ENCODE peak calls at places on chromosomes 2 and 18, in seven cellular contexts. D is activated T-cell treated with anti-CD3 and anti-CD28 coated beads for 4 hours; X is OCI-LY7; W is stimulated activated CD8-positive, alpha-beta memory T cell treated with anti-CD3 and anti-CD28 coated beads, Interleukin-2, amount 100 ng/mL, for 48 hours; P is EH; N is T-helper 9 cell; K is heart right ventricle. A is an unnamed sample.

GRCh38 chr2:108417254-108417653 is 31.8 kb upstream of the GCC2 start:
- DNase-seq in D (no peak), X (peak; percentile 17), W (no peak), P (no peak), N (no peak), K (no peak), A (no peak)

GRCh38 chr2:84861539-84861938 is 19.3 kb downstream of the TRABD2A start:
- DNase-seq in D (no peak), X (no peak), W (no peak), P (no peak), N (no peak), K (no peak), A (no peak)

GRCh38 chr2:128269358-128270305 is 49.0 kb downstream of the HS6ST1 start:
- DNase-seq in D (no peak), X (no peak), W (no peak), P (no peak), N (no peak), K (no peak), A (no peak)

GRCh38 chr2:66443977-66444855 is 9.3 kb downstream of the MEIS1 start:
- DNase-seq in D (no peak), X (no peak), W (no peak), P (peak; percentile 56), N (no peak), K (no peak), A (no peak)

GRCh38 chr2:197125000-197125399 is 185.6 kb downstream of the ANKRD44 start:
- DNase-seq in D (no peak), X (no peak), W (no peak), P (peak; percentile 85), N (no peak), K (no peak), A (no peak)

GRCh38 chr2:174839672-174840071 is 75.4 kb upstream of the CHRNA1 start:
- DNase-seq in D (no peak), X (no peak), W (no peak), P (no peak), N (no peak), K (no peak), A (no peak)

GRCh38 chr18:49238433-49239042 is 221.9 kb downstream of the DYM start:
- DNase-seq in D (no peak), X (peak; percentile 44), W (no peak), P (peak; percentile 56), N (no peak), K (peak; percentile 10), A (no peak)

GRCh38 chr2:170771049-170771937 is 1.1 kb downstream of the ERICH2 start:
- DNase-seq in D (peak; percentile 19), X (no peak), W (peak; percentile 17), P (peak; percentile 3), N (no peak), K (no peak), A (no peak)

GRCh38 chr2:168462543-168463045 is 6.5 kb downstream of the CERS6 start:
- DNase-seq in D (no peak), X (no peak), W (no peak), P (no peak), N (no peak), K (no peak), A (no peak)

GRCh38 chr2:126793885-126794613 is 104.6 kb upstream of the TEX51 start:
- DNase-seq in D (no peak), X (no peak), W (no peak), P (no peak), N (no peak), K (no peak), A (no peak)

GRCh38 chr2:48531141-48531648 is 1.2 kb downstream of the STON1 start:
- DNase-seq in D (no peak), X (no peak), W (no peak), P (peak; percentile 99), N (no peak), K (no peak), A (no peak)

GRCh38 chr2:105812180-105813044 is 67.7 kb downstream of the NCK2 start:
- DNase-seq in D (no peak), X (no peak), W (no peak), P (peak; percentile 56), N (no peak), K (peak; percentile 50), A (no peak)

GRCh38 chr2:216871333-216871934 is 11.6 kb upstream of the TNP1 start:
- DNase-seq in D (no peak), X (no peak), W (no peak), P (no peak), N (no peak), K (no peak), A (no peak)

GRCh38 chr2:121501070-121501469 is 29.6 kb upstream of the RNU4ATAC start:
- DNase-seq in D (no peak), X (no peak), W (no peak), P (peak; percentile 78), N (no peak), K (no peak), A (no peak)

GRCh38 chr2:48170281-48170680 is 264.0 kb upstream of the FBXO11 start:
- DNase-seq in D (no peak), X (no peak), W (no peak), P (peak; percentile 20), N (no peak), K (no peak), A (no peak)